ENCODE peak calls at places on chromosomes 6 and 20, in six cellular contexts. One of them, this sample, is unnamed.

GRCh38 chr6:98579941-98580340 is 254.4 kb upstream of the POU3F2 start:
- DNase-seq in GM23338: no peak
- DNase-seq in ascending aorta: no peak
- DNase-seq in neural progenitor cell: no peak
- DNase-seq in spleen: no peak
- DNase-seq in breast epithelium: no peak
- DNase-seq in this sample: no peak

GRCh38 chr20:54132612-54133433 is 41.0 kb downstream of the CYP24A1 start:
- DNase-seq in GM23338: peak; percentile 76
- DNase-seq in ascending aorta: peak; percentile 66
- DNase-seq in neural progenitor cell: peak; percentile 52
- DNase-seq in spleen: no peak
- DNase-seq in breast epithelium: no peak
- DNase-seq in this sample: no peak

GRCh38 chr6:18166314-18167007 is 11.2 kb downstream of the KDM1B start:
- DNase-seq in GM23338: no peak
- DNase-seq in ascending aorta: no peak
- DNase-seq in neural progenitor cell: no peak
- DNase-seq in spleen: no peak
- DNase-seq in breast epithelium: no peak
- DNase-seq in this sample: no peak

GRCh38 chr6:139534472-139535115 is 160.1 kb upstream of the CITED2 start:
- DNase-seq in GM23338: no peak
- DNase-seq in ascending aorta: no peak
- DNase-seq in neural progenitor cell: no peak
- DNase-seq in spleen: no peak
- DNase-seq in breast epithelium: no peak
- DNase-seq in this sample: no peak

GRCh38 chr20:9573598-9573997 is 59.2 kb downstream of the LAMP5 start:
- DNase-seq in GM23338: peak; percentile 22
- DNase-seq in ascending aorta: no peak
- DNase-seq in neural progenitor cell: peak; percentile 50
- DNase-seq in spleen: no peak
- DNase-seq in breast epithelium: no peak
- DNase-seq in this sample: no peak

GRCh38 chr6:125444234-125444949 is 142.6 kb upstream of the HDDC2 start:
- DNase-seq in GM23338: no peak
- DNase-seq in ascending aorta: peak; percentile 84
- DNase-seq in neural progenitor cell: no peak
- DNase-seq in spleen: no peak
- DNase-seq in breast epithelium: no peak
- DNase-seq in this sample: peak; percentile 48

GRCh38 chr20:53569606-53570307 is 23.9 kb downstream of the ZNF217 start:
- DNase-seq in GM23338: no peak
- DNase-seq in ascending aorta: no peak
- DNase-seq in neural progenitor cell: no peak
- DNase-seq in spleen: no peak
- DNase-seq in breast epithelium: peak; percentile 17
- DNase-seq in this sample: no peak

GRCh38 chr6:101268541-101268940 is 125.0 kb upstream of the GRIK2 start:
- DNase-seq in GM23338: no peak
- DNase-seq in ascending aorta: no peak
- DNase-seq in neural progenitor cell: no peak
- DNase-seq in spleen: no peak
- DNase-seq in breast epithelium: no peak
- DNase-seq in this sample: no peak

GRCh38 chr6:101231606-101232235 is 161.8 kb upstream of the GRIK2 start:
- DNase-seq in GM23338: no peak
- DNase-seq in ascending aorta: no peak
- DNase-seq in neural progenitor cell: no peak
- DNase-seq in spleen: no peak
- DNase-seq in breast epithelium: no peak
- DNase-seq in this sample: no peak

GRCh38 chr6:149081281-149081680 is 236.2 kb upstream of the TAB2 start:
- DNase-seq in GM23338: no peak
- DNase-seq in ascending aorta: no peak
- DNase-seq in neural progenitor cell: no peak
- DNase-seq in spleen: no peak
- DNase-seq in breast epithelium: no peak
- DNase-seq in this sample: no peak

GRCh38 chr6:82836022-82836575 is 229.5 kb downstream of the UBE3D start:
- DNase-seq in GM23338: peak; percentile 57
- DNase-seq in ascending aorta: no peak
- DNase-seq in neural progenitor cell: no peak
- DNase-seq in spleen: no peak
- DNase-seq in breast epithelium: no peak
- DNase-seq in this sample: no peak

GRCh38 chr6:1838604-1839003 is 228.9 kb downstream of the FOXC1 start:
- DNase-seq in GM23338: no peak
- DNase-seq in ascending aorta: no peak
- DNase-seq in neural progenitor cell: no peak
- DNase-seq in spleen: no peak
- DNase-seq in breast epithelium: no peak
- DNase-seq in this sample: no peak

GRCh38 chr6:43919774-43920173 is 149.8 kb downstream of the VEGFA start:
- DNase-seq in GM23338: no peak
- DNase-seq in ascending aorta: no peak
- DNase-seq in neural progenitor cell: no peak
- DNase-seq in spleen: no peak
- DNase-seq in breast epithelium: no peak
- DNase-seq in this sample: no peak

GRCh38 chr6:2166717-2167116 is 78.7 kb downstream of the GMDS start:
- DNase-seq in GM23338: no peak
- DNase-seq in ascending aorta: peak; percentile 65
- DNase-seq in neural progenitor cell: no peak
- DNase-seq in spleen: no peak
- DNase-seq in breast epithelium: no peak
- DNase-seq in this sample: no peak

GRCh38 chr20:64080013-64080812 is at the start of gene OPRL1:
- DNase-seq in GM23338: peak; percentile 47
- DNase-seq in ascending aorta: no peak
- DNase-seq in neural progenitor cell: peak; percentile 54
- DNase-seq in spleen: peak; percentile 96
- DNase-seq in breast epithelium: no peak
- DNase-seq in this sample: no peak

GRCh38 chr6:141562801-141563763 is 569.6 kb upstream of the GJE1 start:
- DNase-seq in GM23338: peak; percentile 78
- DNase-seq in ascending aorta: peak; percentile 77
- DNase-seq in neural progenitor cell: peak; percentile 80
- DNase-seq in spleen: peak; percentile 72
- DNase-seq in breast epithelium: no peak
- DNase-seq in this sample: peak; percentile 45

GRCh38 chr6:124964084-124964763 is 2.0 kb downstream of the RNF217 start:
- DNase-seq in GM23338: no peak
- DNase-seq in ascending aorta: peak; percentile 69
- DNase-seq in neural progenitor cell: peak; percentile 8
- DNase-seq in spleen: no peak
- DNase-seq in breast epithelium: no peak
- DNase-seq in this sample: no peak

GRCh38 chr6:6131492-6132109 is 124.9 kb upstream of the NRN1 start:
- DNase-seq in GM23338: peak; percentile 92
- DNase-seq in ascending aorta: no peak
- DNase-seq in neural progenitor cell: peak; percentile 86
- DNase-seq in spleen: no peak
- DNase-seq in breast epithelium: no peak
- DNase-seq in this sample: no peak

GRCh38 chr6:62357826-62358225 is 71.8 kb upstream of the KHDRBS2 start:
- DNase-seq in GM23338: no peak
- DNase-seq in ascending aorta: no peak
- DNase-seq in neural progenitor cell: no peak
- DNase-seq in spleen: no peak
- DNase-seq in breast epithelium: no peak
- DNase-seq in this sample: no peak

GRCh38 chr20:63309261-63310071 is 16.5 kb downstream of the COL20A1 start:
- DNase-seq in GM23338: peak; percentile 76
- DNase-seq in ascending aorta: no peak
- DNase-seq in neural progenitor cell: peak; percentile 84
- DNase-seq in spleen: no peak
- DNase-seq in breast epithelium: no peak
- DNase-seq in this sample: no peak

GRCh38 chr6:131136021-131136847 is 967 bp downstream of the AKAP7 start:
- DNase-seq in GM23338: no peak
- DNase-seq in ascending aorta: no peak
- DNase-seq in neural progenitor cell: no peak
- DNase-seq in spleen: no peak
- DNase-seq in breast epithelium: no peak
- DNase-seq in this sample: no peak

GRCh38 chr20:5488823-5489222 is 172.1 kb upstream of the PROKR2 start:
- DNase-seq in GM23338: no peak
- DNase-seq in ascending aorta: no peak
- DNase-seq in neural progenitor cell: no peak
- DNase-seq in spleen: no peak
- DNase-seq in breast epithelium: no peak
- DNase-seq in this sample: no peak

GRCh38 chr6:37759221-37760154 is 60.0 kb upstream of the ZFAND3 start:
- DNase-seq in GM23338: no peak
- DNase-seq in ascending aorta: no peak
- DNase-seq in neural progenitor cell: no peak
- DNase-seq in spleen: no peak
- DNase-seq in breast epithelium: no peak
- DNase-seq in this sample: no peak

GRCh38 chr6:99736302-99736701 is 129.7 kb downstream of the PRDM13 start:
- DNase-seq in GM23338: peak; percentile 42
- DNase-seq in ascending aorta: no peak
- DNase-seq in neural progenitor cell: no peak
- DNase-seq in spleen: no peak
- DNase-seq in breast epithelium: no peak
- DNase-seq in this sample: no peak

GRCh38 chr6:144683216-144684070 is 398.3 kb downstream of the UTRN start:
- DNase-seq in GM23338: no peak
- DNase-seq in ascending aorta: no peak
- DNase-seq in neural progenitor cell: no peak
- DNase-seq in spleen: no peak
- DNase-seq in breast epithelium: no peak
- DNase-seq in this sample: no peak

GRCh38 chr6:43125119-43125518 is 46.0 kb upstream of the SRF start:
- DNase-seq in GM23338: no peak
- DNase-seq in ascending aorta: no peak
- DNase-seq in neural progenitor cell: no peak
- DNase-seq in spleen: no peak
- DNase-seq in breast epithelium: no peak
- DNase-seq in this sample: no peak

GRCh38 chr6:52045033-52045432 is 42.4 kb downstream of the PKHD1 start:
- DNase-seq in GM23338: no peak
- DNase-seq in ascending aorta: no peak
- DNase-seq in neural progenitor cell: no peak
- DNase-seq in spleen: no peak
- DNase-seq in breast epithelium: no peak
- DNase-seq in this sample: no peak
- TF ChIP-seq CTCF in GM23338: no peak
- TF ChIP-seq CTCF in ascending aorta: no peak
- TF ChIP-seq CTCF in neural progenitor cell: no peak
- TF ChIP-seq CTCF in spleen: no peak
- TF ChIP-seq CTCF in breast epithelium: no peak
- TF ChIP-seq CTCF in this sample: no peak

DNA sequence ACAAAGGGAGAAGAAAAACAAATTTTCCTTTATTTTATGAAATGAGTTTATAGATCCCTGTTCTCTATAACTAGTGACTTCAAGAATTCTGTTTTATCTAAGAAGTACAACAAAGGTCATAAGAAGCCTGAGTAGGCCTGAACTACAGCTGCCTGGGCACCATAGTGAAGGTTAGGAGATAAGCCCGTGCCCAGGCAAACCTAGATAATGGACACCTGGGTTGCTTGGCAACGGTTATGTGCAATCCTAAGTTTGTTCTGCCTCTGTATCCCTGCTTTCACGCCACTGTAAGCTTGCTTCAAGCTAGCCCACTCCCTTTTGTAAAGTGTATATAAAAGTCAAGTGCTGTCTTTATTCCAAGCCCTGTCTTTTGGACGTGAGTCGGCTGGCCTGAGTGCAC is 23.2 kb downstream of the SCGN start:
- DNase-seq in GM23338: no peak
- DNase-seq in ascending aorta: no peak
- DNase-seq in neural progenitor cell: no peak
- DNase-seq in spleen: no peak
- DNase-seq in breast epithelium: no peak
- DNase-seq in this sample: no peak
- H3K4me1 ChIP-seq in GM23338: no peaks in the 10 kb centered on the region
- H3K4me1 ChIP-seq in ascending aorta: no peaks in the 10 kb centered on the region
- H3K4me1 ChIP-seq in neural progenitor cell: no peaks in the 10 kb centered on the region
- H3K4me1 ChIP-seq in spleen: no peaks in the 10 kb centered on the region
- H3K4me1 ChIP-seq in breast epithelium: no peaks in the 10 kb centered on the region
- H3K4me1 ChIP-seq in this sample: no peaks in the 10 kb centered on the region

GRCh38 chr20:33674294-33675126 is at the start of gene NECAB3:
- DNase-seq in GM23338: peak; percentile 84
- DNase-seq in ascending aorta: peak; percentile 92
- DNase-seq in neural progenitor cell: peak; percentile 94
- DNase-seq in spleen: peak; percentile 94
- DNase-seq in breast epithelium: peak; percentile 74
- DNase-seq in this sample: peak; percentile 83

GRCh38 chr20:33673411-33674293 is 576 bp downstream of the NECAB3 start:
- DNase-seq in GM23338: no peak
- DNase-seq in ascending aorta: no peak
- DNase-seq in neural progenitor cell: no peak
- DNase-seq in spleen: no peak
- DNase-seq in breast epithelium: no peak
- DNase-seq in this sample: no peak

GRCh38 chr20:33671573-33672288 is 2.5 kb downstream of the NECAB3 start:
- DNase-seq in GM23338: no peak
- DNase-seq in ascending aorta: no peak
- DNase-seq in neural progenitor cell: no peak
- DNase-seq in spleen: no peak
- DNase-seq in breast epithelium: no peak
- DNase-seq in this sample: no peak

GRCh38 chr20:33672426-33673114 is 1.7 kb downstream of the NECAB3 start:
- DNase-seq in GM23338: no peak
- DNase-seq in ascending aorta: no peak
- DNase-seq in neural progenitor cell: no peak
- DNase-seq in spleen: no peak
- DNase-seq in breast epithelium: no peak
- DNase-seq in this sample: no peak

GRCh38 chr20:33673115-33673410 is 1.2 kb downstream of the NECAB3 start:
- DNase-seq in GM23338: no peak
- DNase-seq in ascending aorta: no peak
- DNase-seq in neural progenitor cell: no peak
- DNase-seq in spleen: no peak
- DNase-seq in breast epithelium: no peak
- DNase-seq in this sample: no peak
- H3K4me3 ChIP-seq in GM23338: peak overlapping the region; percentile 78
- H3K4me3 ChIP-seq in ascending aorta: peak overlapping the region; percentile 84
- H3K4me3 ChIP-seq in neural progenitor cell: peak overlapping the region; percentile 74
- H3K4me3 ChIP-seq in spleen: peak overlapping the region; percentile 68
- H3K4me3 ChIP-seq in breast epithelium: peak overlapping the region; percentile 78
- H3K4me3 ChIP-seq in this sample: peak overlapping the region; percentile 62

DNA sequence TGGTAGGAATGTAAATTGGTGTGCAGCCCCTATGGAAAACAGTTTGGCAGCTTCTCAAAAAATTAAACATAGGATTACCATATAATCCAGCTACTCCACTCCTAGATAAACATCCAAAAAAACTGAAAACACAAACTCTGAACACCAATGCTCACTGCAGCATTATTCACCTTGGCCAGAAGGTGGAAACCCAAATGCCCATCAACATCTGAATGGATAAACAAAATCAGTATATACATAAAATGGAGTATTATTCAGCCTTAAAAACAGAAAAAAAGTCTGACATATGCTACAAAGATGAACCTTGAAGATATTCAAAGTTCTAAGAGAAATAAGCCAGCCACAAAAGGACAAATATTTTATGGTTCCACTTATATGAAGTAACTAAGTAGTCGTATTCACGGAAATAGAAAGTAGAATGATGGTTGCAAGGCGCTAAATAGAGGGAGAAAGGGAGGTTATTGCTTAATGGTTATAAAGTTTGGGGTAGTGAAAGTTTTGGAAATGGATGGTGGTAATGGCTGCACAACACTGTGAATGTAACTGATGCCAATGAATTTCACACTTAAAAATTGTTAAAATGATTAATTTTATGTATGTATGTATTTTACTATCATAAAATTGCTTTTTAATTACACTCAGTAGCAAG is 4.0 kb downstream of the PHF10 start:
- DNase-seq in GM23338: peak; percentile 6
- DNase-seq in ascending aorta: no peak
- DNase-seq in neural progenitor cell: no peak
- DNase-seq in spleen: no peak
- DNase-seq in breast epithelium: no peak
- DNase-seq in this sample: no peak
- TF ChIP-seq CTCF in GM23338: no peak
- TF ChIP-seq CTCF in ascending aorta: no peak
- TF ChIP-seq CTCF in neural progenitor cell: no peak
- TF ChIP-seq CTCF in spleen: no peak
- TF ChIP-seq CTCF in breast epithelium: no peak
- TF ChIP-seq CTCF in this sample: no peak